ENCODE peak calls at places on chromosome X, in six cellular contexts. J is breast epithelium, Z is ovary, K is adrenal gland, F is A549, Y is transverse colon. M is an unnamed sample.

GRCh38 chrX:24014388-24015018 is 12.5 kb downstream of the KLHL15 start:
- DNase-seq in F (no peak), Y (no peak), Z (no peak), K (peak; percentile 33), J (no peak), M (no peak)

GRCh38 chrX:24113161-24113560 is 36.4 kb upstream of the ZFX start:
- DNase-seq in J (no peak), F (no peak), K (no peak), Z (no peak), Y (no peak), M (no peak)

GRCh38 chrX:30830544-30830943 is 58.5 kb downstream of the TAB3 start:
- DNase-seq in J (no peak), F (no peak), Z (no peak), Y (no peak), K (no peak), M (no peak)

GRCh38 chrX:2608638-2609430 is 82.3 kb upstream of the CD99 start:
- DNase-seq in Y (peak; percentile 93), K (peak; percentile 83), J (peak; percentile 91), Z (peak; percentile 85), F (peak; percentile 88), M (peak; percentile 89)

GRCh38 chrX:30865020-30865419 is 24.0 kb downstream of the TAB3 start:
- DNase-seq in Z (no peak), F (no peak), Y (no peak), K (no peak), J (no peak), M (no peak)

GRCh38 chrX:142238536-142238935 is 33.4 kb upstream of the MAGEC2 start:
- DNase-seq in F (no peak), J (no peak), Z (no peak), Y (no peak), K (no peak), M (no peak)

GRCh38 chrX:104310084-104310483 is 55.4 kb upstream of the ESX1 start:
- DNase-seq in Y (no peak), F (no peak), K (no peak), Z (no peak), J (no peak), M (no peak)

GRCh38 chrX:136738049-136738729 is 42.5 kb downstream of the ARHGEF6 start:
- DNase-seq in Z (no peak), F (no peak), K (no peak), J (no peak), Y (no peak), M (no peak)

GRCh38 chrX:136768469-136769084 is 12.2 kb downstream of the ARHGEF6 start:
- DNase-seq in K (peak; percentile 40), Y (peak; percentile 37), F (no peak), Z (peak; percentile 40), J (no peak), M (no peak)

GRCh38 chrX:149511081-149511480 is 6.0 kb upstream of the IDS start:
- DNase-seq in Z (no peak), J (no peak), Y (no peak), F (no peak), K (no peak), M (no peak)

GRCh38 chrX:24483596-24483995 is 18.5 kb downstream of the PDK3 start:
- DNase-seq in K (no peak), Z (no peak), Y (no peak), F (no peak), J (no peak), M (no peak)

GRCh38 chrX:134368140-134368539 is 91.8 kb upstream of the HPRT1 start:
- DNase-seq in F (no peak), Y (no peak), J (no peak), Z (no peak), K (no peak), M (no peak)

GRCh38 chrX:37986893-37987292 is 19.5 kb upstream of the SYTL5 start:
- DNase-seq in Z (no peak), Y (no peak), K (no peak), F (no peak), J (no peak), M (no peak)

GRCh38 chrX:151505796-151506195 is 57.7 kb upstream of the PASD1 start:
- DNase-seq in Y (no peak), Z (no peak), K (peak; percentile 65), J (no peak), F (peak; percentile 3), M (no peak)

GRCh38 chrX:56600141-56600540 is 36.7 kb downstream of the UBQLN2 start:
- DNase-seq in F (no peak), Z (no peak), K (no peak), J (no peak), Y (no peak), M (no peak)

GRCh38 chrX:148448686-148449085 is 51.7 kb upstream of the AFF2 start:
- DNase-seq in Z (no peak), F (no peak), Y (no peak), K (no peak), J (no peak), M (no peak)

GRCh38 chrX:41019041-41019392 is 66.2 kb upstream of the USP9X start:
- DNase-seq in K (no peak), Y (no peak), Z (no peak), F (no peak), J (no peak), M (no peak)

GRCh38 chrX:148363836-148364235 is 136.6 kb upstream of the AFF2 start:
- DNase-seq in Z (no peak), Y (no peak), J (no peak), K (no peak), F (no peak), M (no peak)

GRCh38 chrX:132025085-132025484 is 2.0 kb downstream of the STK26 start:
- DNase-seq in F (no peak), K (no peak), Z (no peak), Y (no peak), J (no peak), M (no peak)

GRCh38 chrX:39162322-39162721 is 361.1 kb downstream of the MID1IP1 start:
- DNase-seq in Z (peak; percentile 42), F (no peak), K (peak; percentile 12), Y (peak; percentile 57), J (no peak), M (no peak)

GRCh38 chrX:142854970-142855369 is 170.8 kb upstream of the SPANXN4 start:
- DNase-seq in Y (no peak), K (no peak), Z (no peak), F (no peak), J (no peak), M (no peak)

GRCh38 chrX:47621851-47622250 is 2.2 kb upstream of the SYN1 start:
- DNase-seq in K (no peak), Z (no peak), Y (no peak), F (no peak), J (no peak), M (no peak)

GRCh38 chrX:124113799-124114600 is 152.5 kb downstream of the STAG2 start:
- DNase-seq in F (no peak), Z (no peak), Y (no peak), J (no peak), K (no peak), M (no peak)

GRCh38 chrX:107710617-107711391 is 64.8 kb downstream of the TSC22D3 start:
- DNase-seq in F (peak; percentile 76), J (no peak), Z (no peak), K (peak; percentile 68), Y (peak; percentile 49), M (no peak)

GRCh38 chrX:131729295-131729694 is 185.4 kb downstream of the OR13H1 start:
- DNase-seq in Z (peak; percentile 88), F (no peak), J (no peak), K (peak; percentile 88), Y (peak; percentile 89), M (peak; percentile 84)

GRCh38 chrX:40146471-40147398 is 49.0 kb upstream of the BCOR start:
- DNase-seq in Y (no peak), K (no peak), F (no peak), Z (peak; percentile 54), J (no peak), M (no peak)

GRCh38 chrX:47560179-47560830 is 700 bp upstream of the ARAF start:
- DNase-seq in F (no peak), Y (no peak), K (no peak), J (no peak), Z (no peak), M (no peak)

GRCh38 chrX:72236841-72237240 is 2.0 kb downstream of the ERCC6L start:
- DNase-seq in F (no peak), J (no peak), Y (no peak), K (no peak), Z (no peak), M (no peak)
- TF ChIP-seq POLR2A in F (no peak), J (no peak), Y (no peak), K (no peak), Z (no peak), M (no peak)

GRCh38 chrX:55210931-55211677 is 9.0 kb upstream of the PAGE5 start:
- DNase-seq in Z (no peak), F (no peak), J (no peak), Y (no peak), K (no peak), M (no peak)
- H3K4me3 ChIP-seq in Z (no peak overlapping the region), F (no peak overlapping the region), J (no peak overlapping the region), Y (no peak overlapping the region), K (no peak overlapping the region), M (no peak overlapping the region)

GRCh38 chrX:154486396-154487207 is at the start of gene UBL4A:
- DNase-seq in Y (peak; percentile 63), Z (peak; percentile 77), F (peak; percentile 26), K (peak; percentile 56), J (peak; percentile 57), M (peak; percentile 63)
- TF ChIP-seq POLR2A in Y (peak; percentile 44), Z (no peak), F (peak; percentile 41), K (peak; percentile 11), J (no peak), M (no peak)

DNA sequence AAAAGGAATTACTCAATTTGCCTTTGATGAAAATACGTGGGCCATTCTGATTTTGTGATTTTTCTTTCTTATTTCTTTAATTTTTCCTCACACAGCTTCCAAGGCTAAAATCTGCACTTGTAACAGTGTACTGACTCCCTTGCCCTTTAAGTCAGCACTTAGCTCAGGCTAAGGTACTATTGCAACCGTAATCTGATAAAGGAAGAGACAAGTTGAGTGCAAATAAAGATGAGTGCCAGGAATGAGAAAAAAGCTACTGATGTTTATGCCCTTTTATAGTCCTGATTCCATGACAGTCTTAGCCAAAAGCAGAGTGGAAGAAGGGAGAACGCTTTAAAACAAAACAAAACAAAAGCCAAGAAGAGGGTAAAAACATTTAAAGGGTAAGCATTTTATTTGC is 6.0 kb downstream of the DMD start:
- DNase-seq in Z (no peak), F (no peak), J (no peak), Y (no peak), K (no peak), M (no peak)
- H3K4me3 ChIP-seq in Z (no peak overlapping the region), F (no peak overlapping the region), J (peak overlapping the region; percentile 39), Y (no peak overlapping the region), K (peak overlapping the region; percentile 43), M (no peak overlapping the region)

DNA sequence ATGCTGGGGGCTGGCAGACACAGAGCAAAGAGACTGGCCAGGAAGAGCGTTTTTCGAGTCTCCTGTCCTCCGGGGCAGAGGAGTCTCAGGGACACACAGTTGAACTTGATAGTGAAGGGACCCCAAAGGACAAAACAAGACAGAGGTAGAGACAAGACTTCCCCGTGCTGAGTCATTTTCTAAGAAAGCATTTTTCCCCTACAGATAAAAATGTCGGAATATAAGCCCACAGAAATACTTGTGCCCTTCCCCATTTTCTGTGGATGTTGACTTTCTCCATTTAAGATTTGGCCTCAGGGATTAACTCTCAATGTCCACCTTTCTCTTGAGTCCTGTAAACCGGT is 523 bp upstream of the BTK start:
- DNase-seq in J (no peak), F (no peak), Y (no peak), Z (no peak), K (no peak), M (no peak)
- TF ChIP-seq POLR2A in J (no peak), F (no peak), Y (no peak), Z (no peak), K (no peak), M (no peak)